ENCODE peak calls at places on chromosomes 7 and 10, in seven cellular contexts. One of them, this sample, is unnamed.

GRCh38 chr7:45610660-45611299 is 36.6 kb downstream of the ADCY1 start:
- DNase-seq in epithelial cell of esophagus: no peak
- DNase-seq in choroid plexus epithelial cell: no peak
- DNase-seq in HFF-Myc: no peak
- DNase-seq in heart right ventricle: no peak
- DNase-seq in CD8-positive, alpha-beta T cell: no peak
- DNase-seq in right atrium auricular region: no peak
- DNase-seq in this sample: no peak

GRCh38 chr7:94008537-94008936 is 4.4 kb upstream of the BET1 start:
- DNase-seq in epithelial cell of esophagus: peak
- DNase-seq in choroid plexus epithelial cell: no peak
- DNase-seq in HFF-Myc: no peak
- DNase-seq in heart right ventricle: no peak
- DNase-seq in CD8-positive, alpha-beta T cell: no peak
- DNase-seq in right atrium auricular region: no peak
- DNase-seq in this sample: no peak

GRCh38 chr7:111788426-111788825 is 226.1 kb upstream of the IMMP2L start:
- DNase-seq in epithelial cell of esophagus: peak
- DNase-seq in choroid plexus epithelial cell: peak
- DNase-seq in HFF-Myc: no peak
- DNase-seq in heart right ventricle: no peak
- DNase-seq in CD8-positive, alpha-beta T cell: no peak
- DNase-seq in right atrium auricular region: no peak
- DNase-seq in this sample: no peak

GRCh38 chr7:91373401-91373800 is 109.2 kb downstream of the FZD1 start:
- DNase-seq in epithelial cell of esophagus: no peak
- DNase-seq in choroid plexus epithelial cell: no peak
- DNase-seq in HFF-Myc: no peak
- DNase-seq in heart right ventricle: no peak
- DNase-seq in CD8-positive, alpha-beta T cell: no peak
- DNase-seq in right atrium auricular region: no peak
- DNase-seq in this sample: no peak

GRCh38 chr10:120989996-120990395 is 138.8 kb downstream of the WDR11 start:
- DNase-seq in epithelial cell of esophagus: no peak
- DNase-seq in choroid plexus epithelial cell: no peak
- DNase-seq in HFF-Myc: no peak
- DNase-seq in heart right ventricle: no peak
- DNase-seq in CD8-positive, alpha-beta T cell: no peak
- DNase-seq in right atrium auricular region: no peak
- DNase-seq in this sample: no peak

GRCh38 chr7:157404845-157405481 is 68.2 kb downstream of the DNAJB6 start:
- DNase-seq in epithelial cell of esophagus: peak
- DNase-seq in choroid plexus epithelial cell: peak
- DNase-seq in HFF-Myc: peak
- DNase-seq in heart right ventricle: no peak
- DNase-seq in CD8-positive, alpha-beta T cell: no peak
- DNase-seq in right atrium auricular region: peak
- DNase-seq in this sample: no peak

GRCh38 chr10:33334170-33334838 is at the start of gene NRP1:
- DNase-seq in epithelial cell of esophagus: peak
- DNase-seq in choroid plexus epithelial cell: peak
- DNase-seq in HFF-Myc: no peak
- DNase-seq in heart right ventricle: peak
- DNase-seq in CD8-positive, alpha-beta T cell: peak
- DNase-seq in right atrium auricular region: peak
- DNase-seq in this sample: no peak

GRCh38 chr10:62422068-62422590 is 48.0 kb downstream of the ZNF365 start:
- DNase-seq in epithelial cell of esophagus: peak
- DNase-seq in choroid plexus epithelial cell: peak
- DNase-seq in HFF-Myc: peak
- DNase-seq in heart right ventricle: no peak
- DNase-seq in CD8-positive, alpha-beta T cell: no peak
- DNase-seq in right atrium auricular region: no peak
- DNase-seq in this sample: no peak

GRCh38 chr10:91602449-91602848 is 30.4 kb downstream of the PPP1R3C start:
- DNase-seq in epithelial cell of esophagus: no peak
- DNase-seq in choroid plexus epithelial cell: no peak
- DNase-seq in HFF-Myc: no peak
- DNase-seq in heart right ventricle: no peak
- DNase-seq in CD8-positive, alpha-beta T cell: no peak
- DNase-seq in right atrium auricular region: no peak
- DNase-seq in this sample: no peak

GRCh38 chr7:92740713-92741126 is 95.7 kb downstream of the CDK6 start:
- DNase-seq in epithelial cell of esophagus: peak
- DNase-seq in choroid plexus epithelial cell: peak
- DNase-seq in HFF-Myc: no peak
- DNase-seq in heart right ventricle: no peak
- DNase-seq in CD8-positive, alpha-beta T cell: no peak
- DNase-seq in right atrium auricular region: no peak
- DNase-seq in this sample: peak

GRCh38 chr10:119191881-119192280 is 13.3 kb upstream of the PRDX3 start:
- DNase-seq in epithelial cell of esophagus: peak
- DNase-seq in choroid plexus epithelial cell: no peak
- DNase-seq in HFF-Myc: no peak
- DNase-seq in heart right ventricle: no peak
- DNase-seq in CD8-positive, alpha-beta T cell: no peak
- DNase-seq in right atrium auricular region: no peak
- DNase-seq in this sample: no peak

GRCh38 chr7:131174391-131174790 is 153.3 kb upstream of the MKLN1 start:
- DNase-seq in epithelial cell of esophagus: no peak
- DNase-seq in choroid plexus epithelial cell: no peak
- DNase-seq in HFF-Myc: no peak
- DNase-seq in heart right ventricle: no peak
- DNase-seq in CD8-positive, alpha-beta T cell: no peak
- DNase-seq in right atrium auricular region: no peak
- DNase-seq in this sample: no peak

GRCh38 chr10:69541463-69541862 is 31.8 kb downstream of the NEUROG3 start:
- DNase-seq in epithelial cell of esophagus: no peak
- DNase-seq in choroid plexus epithelial cell: no peak
- DNase-seq in HFF-Myc: no peak
- DNase-seq in heart right ventricle: no peak
- DNase-seq in CD8-positive, alpha-beta T cell: no peak
- DNase-seq in right atrium auricular region: no peak
- DNase-seq in this sample: no peak

GRCh38 chr10:26840938-26841732 is 19.6 kb downstream of the ABI1 start:
- DNase-seq in epithelial cell of esophagus: no peak
- DNase-seq in choroid plexus epithelial cell: peak
- DNase-seq in HFF-Myc: no peak
- DNase-seq in heart right ventricle: no peak
- DNase-seq in CD8-positive, alpha-beta T cell: no peak
- DNase-seq in right atrium auricular region: no peak
- DNase-seq in this sample: no peak

GRCh38 chr7:17852361-17852760 is 87.9 kb downstream of the SNX13 start:
- DNase-seq in epithelial cell of esophagus: no peak
- DNase-seq in choroid plexus epithelial cell: no peak
- DNase-seq in HFF-Myc: no peak
- DNase-seq in heart right ventricle: no peak
- DNase-seq in CD8-positive, alpha-beta T cell: no peak
- DNase-seq in right atrium auricular region: no peak
- DNase-seq in this sample: no peak

GRCh38 chr10:99920486-99920885 is 89.3 kb downstream of the DNMBP start:
- DNase-seq in epithelial cell of esophagus: no peak
- DNase-seq in choroid plexus epithelial cell: no peak
- DNase-seq in HFF-Myc: no peak
- DNase-seq in heart right ventricle: no peak
- DNase-seq in CD8-positive, alpha-beta T cell: no peak
- DNase-seq in right atrium auricular region: no peak
- DNase-seq in this sample: no peak

GRCh38 chr10:49518982-49519578 is 19.8 kb downstream of the ERCC6 start:
- DNase-seq in epithelial cell of esophagus: peak
- DNase-seq in choroid plexus epithelial cell: peak
- DNase-seq in HFF-Myc: no peak
- DNase-seq in heart right ventricle: no peak
- DNase-seq in CD8-positive, alpha-beta T cell: peak
- DNase-seq in right atrium auricular region: no peak
- DNase-seq in this sample: peak

GRCh38 chr10:14667270-14667669 is 107.4 kb downstream of the FAM107B start:
- DNase-seq in epithelial cell of esophagus: no peak
- DNase-seq in choroid plexus epithelial cell: no peak
- DNase-seq in HFF-Myc: no peak
- DNase-seq in heart right ventricle: no peak
- DNase-seq in CD8-positive, alpha-beta T cell: no peak
- DNase-seq in right atrium auricular region: no peak
- DNase-seq in this sample: no peak

GRCh38 chr7:27189560-27190283 is 4.7 kb upstream of the HOXA11 start:
- DNase-seq in epithelial cell of esophagus: no peak
- DNase-seq in choroid plexus epithelial cell: no peak
- DNase-seq in HFF-Myc: no peak
- DNase-seq in heart right ventricle: no peak
- DNase-seq in CD8-positive, alpha-beta T cell: no peak
- DNase-seq in right atrium auricular region: no peak
- DNase-seq in this sample: no peak

GRCh38 chr10:96352587-96352986 is 6.2 kb downstream of the OPALIN start:
- DNase-seq in epithelial cell of esophagus: no peak
- DNase-seq in choroid plexus epithelial cell: no peak
- DNase-seq in HFF-Myc: no peak
- DNase-seq in heart right ventricle: no peak
- DNase-seq in CD8-positive, alpha-beta T cell: no peak
- DNase-seq in right atrium auricular region: no peak
- DNase-seq in this sample: no peak

GRCh38 chr10:1394155-1394912 is 338.1 kb downstream of the WDR37 start:
- DNase-seq in epithelial cell of esophagus: no peak
- DNase-seq in choroid plexus epithelial cell: no peak
- DNase-seq in HFF-Myc: no peak
- DNase-seq in heart right ventricle: no peak
- DNase-seq in CD8-positive, alpha-beta T cell: no peak
- DNase-seq in right atrium auricular region: peak
- DNase-seq in this sample: no peak

GRCh38 chr7:31816810-31817209 is 129.8 kb downstream of the PPP1R17 start:
- DNase-seq in epithelial cell of esophagus: no peak
- DNase-seq in choroid plexus epithelial cell: no peak
- DNase-seq in HFF-Myc: no peak
- DNase-seq in heart right ventricle: no peak
- DNase-seq in CD8-positive, alpha-beta T cell: no peak
- DNase-seq in right atrium auricular region: no peak
- DNase-seq in this sample: no peak

GRCh38 chr10:15106352-15107013 is 9.3 kb downstream of the RPP38 start:
- DNase-seq in epithelial cell of esophagus: peak
- DNase-seq in choroid plexus epithelial cell: peak
- DNase-seq in HFF-Myc: peak
- DNase-seq in heart right ventricle: peak
- DNase-seq in CD8-positive, alpha-beta T cell: peak
- DNase-seq in right atrium auricular region: peak
- DNase-seq in this sample: peak

GRCh38 chr7:105267244-105267643 is 121.5 kb downstream of the SRPK2 start:
- DNase-seq in epithelial cell of esophagus: no peak
- DNase-seq in choroid plexus epithelial cell: peak
- DNase-seq in HFF-Myc: no peak
- DNase-seq in heart right ventricle: no peak
- DNase-seq in CD8-positive, alpha-beta T cell: no peak
- DNase-seq in right atrium auricular region: no peak
- DNase-seq in this sample: no peak
- H3K4me3 ChIP-seq in epithelial cell of esophagus: peak
- H3K4me3 ChIP-seq in choroid plexus epithelial cell: peak
- H3K4me3 ChIP-seq in HFF-Myc: no peak
- H3K4me3 ChIP-seq in heart right ventricle: no peak
- H3K4me3 ChIP-seq in CD8-positive, alpha-beta T cell: peak
- H3K4me3 ChIP-seq in right atrium auricular region: no peak
- H3K4me3 ChIP-seq in this sample: peak

GRCh38 chr10:2460846-2461245 is 606.5 kb upstream of the PFKP start:
- DNase-seq in epithelial cell of esophagus: no peak
- DNase-seq in choroid plexus epithelial cell: no peak
- DNase-seq in HFF-Myc: no peak
- DNase-seq in heart right ventricle: no peak
- DNase-seq in CD8-positive, alpha-beta T cell: no peak
- DNase-seq in right atrium auricular region: no peak
- DNase-seq in this sample: no peak

GRCh38 chr10:2463301-2463700 is 604.0 kb upstream of the PFKP start:
- DNase-seq in epithelial cell of esophagus: peak
- DNase-seq in choroid plexus epithelial cell: no peak
- DNase-seq in HFF-Myc: no peak
- DNase-seq in heart right ventricle: no peak
- DNase-seq in CD8-positive, alpha-beta T cell: no peak
- DNase-seq in right atrium auricular region: no peak
- DNase-seq in this sample: no peak

GRCh38 chr10:2464476-2464875 is 602.9 kb upstream of the PFKP start:
- DNase-seq in epithelial cell of esophagus: peak
- DNase-seq in choroid plexus epithelial cell: no peak
- DNase-seq in HFF-Myc: no peak
- DNase-seq in heart right ventricle: no peak
- DNase-seq in CD8-positive, alpha-beta T cell: no peak
- DNase-seq in right atrium auricular region: no peak
- DNase-seq in this sample: no peak
- TF ChIP-seq CTCF in epithelial cell of esophagus: no peak
- TF ChIP-seq CTCF in choroid plexus epithelial cell: no peak
- TF ChIP-seq CTCF in HFF-Myc: no peak
- TF ChIP-seq CTCF in heart right ventricle: no peak
- TF ChIP-seq CTCF in CD8-positive, alpha-beta T cell: no peak
- TF ChIP-seq CTCF in right atrium auricular region: no peak
- TF ChIP-seq CTCF in this sample: no peak

DNA sequence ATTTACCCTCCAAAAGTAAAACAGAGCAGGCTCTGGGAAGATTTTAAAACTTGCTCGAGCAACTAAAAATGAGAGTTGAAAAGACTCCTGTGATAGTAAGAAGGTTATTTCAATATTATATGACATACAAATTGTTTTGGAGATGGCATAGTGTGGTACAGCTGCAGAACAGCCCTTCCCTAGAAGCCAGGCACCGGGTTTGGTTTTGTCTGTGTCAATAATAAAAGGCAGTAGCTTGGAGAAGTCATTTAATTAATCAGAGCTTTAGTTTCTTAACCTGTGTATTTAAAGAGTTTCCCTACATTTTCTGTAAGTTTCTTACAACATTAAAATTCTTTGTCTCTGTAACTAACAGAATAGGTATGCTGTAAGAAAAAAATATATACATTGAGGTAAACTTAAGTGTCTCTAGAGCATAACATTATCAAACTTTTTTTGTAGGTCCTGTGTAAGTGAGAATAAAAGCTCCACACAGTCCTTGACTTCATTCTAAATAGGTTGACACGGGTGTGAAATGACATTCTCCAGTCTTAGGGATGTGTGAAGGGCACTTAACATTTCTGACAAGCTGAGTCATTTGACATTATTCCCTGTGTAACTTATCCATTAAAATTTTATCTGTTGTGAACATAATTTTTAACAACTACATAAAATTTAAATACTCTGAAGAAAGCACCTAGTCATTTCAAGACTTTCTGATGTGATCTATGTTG is 425.0 kb upstream of the ETV1 start:
- DNase-seq in epithelial cell of esophagus: no peak
- DNase-seq in choroid plexus epithelial cell: no peak
- DNase-seq in HFF-Myc: no peak
- DNase-seq in heart right ventricle: no peak
- DNase-seq in CD8-positive, alpha-beta T cell: no peak
- DNase-seq in right atrium auricular region: no peak
- DNase-seq in this sample: no peak
- H3K4me3 ChIP-seq in epithelial cell of esophagus: no peak
- H3K4me3 ChIP-seq in choroid plexus epithelial cell: no peak
- H3K4me3 ChIP-seq in HFF-Myc: no peak
- H3K4me3 ChIP-seq in heart right ventricle: no peak
- H3K4me3 ChIP-seq in CD8-positive, alpha-beta T cell: no peak
- H3K4me3 ChIP-seq in right atrium auricular region: no peak
- H3K4me3 ChIP-seq in this sample: no peak

DNA sequence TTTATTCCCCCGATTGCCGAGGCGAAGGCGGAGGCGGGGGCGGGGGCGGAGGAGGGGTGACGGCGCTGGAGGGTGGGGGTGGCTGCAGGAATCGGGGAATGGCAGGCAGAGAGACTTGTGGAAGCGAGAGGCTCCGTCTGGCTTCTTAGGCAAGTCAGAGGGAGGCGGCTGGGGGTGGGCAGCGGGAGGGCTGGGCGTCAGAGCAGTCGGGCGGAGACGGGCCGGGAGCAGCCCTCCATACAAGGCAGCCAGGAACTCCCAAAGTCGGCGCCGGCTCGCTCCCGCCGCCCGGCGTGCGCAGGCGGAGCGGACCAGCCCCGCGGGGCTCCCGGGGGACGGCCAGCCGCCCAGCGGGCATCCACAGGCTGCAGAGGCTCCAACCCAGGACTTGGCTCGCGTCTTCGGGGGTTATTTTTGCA is 233 bp upstream of the CACNA2D1 start:
- DNase-seq in epithelial cell of esophagus: peak
- DNase-seq in choroid plexus epithelial cell: peak
- DNase-seq in HFF-Myc: no peak
- DNase-seq in heart right ventricle: peak
- DNase-seq in CD8-positive, alpha-beta T cell: peak
- DNase-seq in right atrium auricular region: peak
- DNase-seq in this sample: peak
- TF ChIP-seq CTCF in epithelial cell of esophagus: no peak
- TF ChIP-seq CTCF in choroid plexus epithelial cell: no peak
- TF ChIP-seq CTCF in HFF-Myc: no peak
- TF ChIP-seq CTCF in heart right ventricle: peak
- TF ChIP-seq CTCF in CD8-positive, alpha-beta T cell: no peak
- TF ChIP-seq CTCF in right atrium auricular region: peak
- TF ChIP-seq CTCF in this sample: no peak